ENCODE peak calls at places on chromosome 3, in four cellular contexts. N, R, Q and Y are unnamed samples.

GRCh38 chr3:183198939-183199338 is 36.4 kb upstream of the LAMP3 start:
- DNase-seq in N (no peak), Q (no peak), R (no peak), Y (no peak)

GRCh38 chr3:61663728-61664492 is 102.5 kb downstream of the PTPRG start:
- DNase-seq in R (no peak), Q (no peak), N (no peak), Y (no peak)

GRCh38 chr3:72657666-72658065 is 190.6 kb downstream of the SHQ1 start:
- DNase-seq in Q (no peak), R (no peak), N (no peak), Y (no peak)

GRCh38 chr3:69767571-69767970 is 28.3 kb downstream of the MITF start:
- DNase-seq in N (peak; percentile 57), R (peak; percentile 54), Q (no peak), Y (no peak)

GRCh38 chr3:33061782-33062181 is 35.2 kb downstream of the GLB1 start:
- DNase-seq in N (no peak), Q (no peak), R (no peak), Y (no peak)

GRCh38 chr3:12237912-12238650 is 50.8 kb upstream of the PPARG start:
- DNase-seq in N (no peak), R (no peak), Q (no peak), Y (no peak)

GRCh38 chr3:38102073-38102844 is 34.7 kb downstream of the ACAA1 start:
- DNase-seq in R (no peak), N (no peak), Q (no peak), Y (peak; percentile 36)

GRCh38 chr3:186534113-186534669 is 10.0 kb downstream of the CRYGS start:
- DNase-seq in R (no peak), N (no peak), Q (no peak), Y (no peak)

GRCh38 chr3:131543714-131544113 is 40.9 kb upstream of the MRPL3 start:
- DNase-seq in N (no peak), Q (no peak), R (peak; percentile 84), Y (no peak)

GRCh38 chr3:11641683-11642407 is 1.9 kb downstream of the VGLL4 start:
- DNase-seq in R (no peak), Q (no peak), N (no peak), Y (no peak)

GRCh38 chr3:71008350-71008923 is 575.1 kb downstream of the FOXP1 start:
- DNase-seq in Q (no peak), R (no peak), N (no peak), Y (no peak)
- H3K27ac ChIP-seq in Q (no peak overlapping the region), R (no peak overlapping the region), N (no peak overlapping the region), Y (no peak overlapping the region)

GRCh38 chr3:102668247-102668646 is 233.4 kb downstream of the ZPLD1 start:
- DNase-seq in R (no peak), N (no peak), Q (no peak), Y (no peak)

GRCh38 chr3:102676424-102676823 is 241.6 kb downstream of the ZPLD1 start:
- DNase-seq in R (no peak), Q (no peak), N (no peak), Y (no peak)

GRCh38 chr3:102671005-102671404 is 236.2 kb downstream of the ZPLD1 start:
- DNase-seq in R (no peak), Q (no peak), N (no peak), Y (no peak)

GRCh38 chr3:102674284-102674683 is 239.5 kb downstream of the ZPLD1 start:
- DNase-seq in N (no peak), R (no peak), Q (no peak), Y (no peak)

DNA sequence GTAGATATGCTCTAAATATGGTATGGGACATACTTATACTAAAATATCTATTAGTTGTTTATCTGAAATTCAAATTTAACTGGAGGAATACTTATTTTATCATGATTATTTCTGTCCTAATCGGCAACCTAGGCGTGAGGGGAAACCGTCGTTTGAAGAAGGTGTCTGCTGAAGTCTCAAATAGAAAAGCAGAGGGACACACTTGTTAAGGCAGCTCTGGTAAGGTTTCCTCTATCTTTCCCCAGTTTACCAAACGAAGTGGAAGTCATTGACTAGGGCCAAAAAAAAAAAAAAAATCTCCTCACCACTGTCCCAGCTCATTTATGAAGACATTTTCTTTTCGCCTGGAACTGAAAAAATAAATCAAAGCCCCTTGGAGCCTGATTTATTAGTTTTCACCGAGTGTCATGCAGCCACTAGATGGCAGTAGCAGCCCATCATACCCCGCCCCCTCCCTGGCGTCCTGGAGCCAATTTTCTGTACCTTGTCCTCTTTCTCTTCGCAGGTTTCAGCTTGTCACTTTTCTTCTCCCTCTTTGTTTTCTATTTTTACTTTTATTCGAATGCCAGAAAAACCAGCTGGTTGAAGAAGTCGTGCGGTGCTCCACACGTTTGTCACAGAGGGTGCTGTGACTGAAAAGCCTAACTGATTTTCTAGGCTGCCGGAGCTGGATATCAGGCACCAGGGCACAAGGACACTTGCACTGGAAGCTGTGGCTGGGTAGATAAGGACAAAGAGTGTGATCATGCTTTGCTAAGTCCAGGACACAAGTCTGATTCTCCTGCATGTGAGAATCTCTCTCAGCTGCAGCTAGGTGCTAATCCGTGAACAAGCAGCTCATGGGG is 238.7 kb downstream of the ZPLD1 start:
- DNase-seq in N (peak; percentile 69), R (peak; percentile 70), Q (no peak), Y (no peak)
- H3K4me3 ChIP-seq in N (peak overlapping the region; percentile 19), R (no peak overlapping the region), Q (no peak overlapping the region), Y (peak overlapping the region; percentile 19)

GRCh38 chr3:8421267-8421666 is 80.4 kb upstream of the LMCD1 start:
- DNase-seq in Q (no peak), N (no peak), R (no peak), Y (no peak)
- TF ChIP-seq CTCF in Q (no peak), N (no peak), R (no peak), Y (no peak)

DNA sequence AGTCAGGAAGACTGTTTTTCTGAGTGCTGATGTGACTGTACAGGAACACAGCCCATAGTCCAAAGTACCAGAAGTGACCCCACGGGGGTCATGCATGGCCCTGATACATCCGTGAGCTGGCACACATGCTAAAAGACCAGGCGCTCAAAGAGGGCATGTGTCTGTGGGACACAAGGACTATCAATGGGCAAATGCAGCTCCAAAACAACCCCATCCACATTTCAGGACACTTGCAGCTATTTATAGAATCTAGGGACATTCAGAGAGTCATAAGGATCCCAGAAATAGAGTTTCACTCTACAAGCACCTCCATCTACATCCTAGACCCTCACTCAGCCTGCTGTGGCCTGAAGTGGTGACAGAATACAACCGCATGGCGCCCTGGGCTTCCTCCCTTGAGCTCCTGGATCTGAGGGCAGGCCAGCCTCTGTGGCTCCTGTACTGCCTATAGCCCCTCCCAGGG is 17.0 kb downstream of the SLC25A20 start:
- DNase-seq in N (no peak), R (no peak), Q (no peak), Y (no peak)
- H3K27ac ChIP-seq in N (no peak overlapping the region), R (no peak overlapping the region), Q (no peak overlapping the region), Y (no peak overlapping the region)

GRCh38 chr3:197858598-197858997 is 67.5 kb downstream of the LRCH3 start:
- DNase-seq in Q (no peak), R (no peak), N (no peak), Y (no peak)
- H3K4me3 ChIP-seq in Q (no peak overlapping the region), R (no peak overlapping the region), N (no peak overlapping the region), Y (no peak overlapping the region)

DNA sequence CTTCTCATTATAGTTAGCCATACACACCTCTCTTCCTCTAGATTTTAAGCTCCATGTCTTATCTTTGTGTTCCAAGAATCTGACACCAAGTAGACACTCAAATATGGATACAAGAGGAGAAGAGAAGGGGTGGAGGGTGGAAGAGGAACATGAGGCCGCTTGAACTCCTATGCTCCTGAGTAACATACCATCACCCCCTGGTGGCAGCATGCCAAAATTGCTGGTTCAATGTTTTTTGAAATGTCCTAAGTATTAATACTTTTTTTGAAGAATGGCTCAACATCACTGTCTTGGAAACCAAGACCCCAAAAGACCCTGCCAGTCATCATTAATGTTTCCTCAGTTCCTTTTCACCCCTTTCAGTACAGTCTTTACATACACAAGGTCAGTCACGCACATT is 71.8 kb upstream of the HACD2 start:
- DNase-seq in N (no peak), R (no peak), Q (no peak), Y (no peak)
- TF ChIP-seq CTCF in N (no peak), R (no peak), Q (no peak), Y (no peak)

GRCh38 chr3:20254268-20255117 is 68.5 kb upstream of the SGO1 start:
- DNase-seq in N (no peak), Q (no peak), R (no peak), Y (no peak)

GRCh38 chr3:20256144-20256543 is 70.1 kb upstream of the SGO1 start:
- DNase-seq in Q (no peak), N (no peak), R (no peak), Y (no peak)

DNA sequence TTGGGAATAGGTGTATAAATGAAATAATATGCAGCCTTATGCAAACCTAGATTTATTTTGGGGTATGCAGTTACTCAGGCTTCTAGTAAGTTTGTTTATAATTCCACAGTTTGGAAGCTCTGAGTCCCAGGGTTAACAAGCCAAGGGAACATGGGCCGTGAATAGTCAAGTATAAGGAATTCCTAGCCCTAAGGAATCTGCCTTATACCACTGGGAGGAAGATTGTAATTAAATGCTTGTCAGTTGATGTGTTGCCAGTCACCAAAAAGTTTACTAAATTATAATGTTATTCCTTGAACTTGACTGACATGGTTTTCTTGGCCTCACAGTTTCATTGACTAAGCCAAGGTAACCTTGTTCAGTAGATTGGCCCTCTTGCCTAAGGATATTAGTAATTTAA is 72.4 kb upstream of the SGO1 start:
- DNase-seq in Q (no peak), N (no peak), R (no peak), Y (no peak)
- H3K27ac ChIP-seq in Q (no peak overlapping the region), N (no peak overlapping the region), R (no peak overlapping the region), Y (no peak overlapping the region)

DNA sequence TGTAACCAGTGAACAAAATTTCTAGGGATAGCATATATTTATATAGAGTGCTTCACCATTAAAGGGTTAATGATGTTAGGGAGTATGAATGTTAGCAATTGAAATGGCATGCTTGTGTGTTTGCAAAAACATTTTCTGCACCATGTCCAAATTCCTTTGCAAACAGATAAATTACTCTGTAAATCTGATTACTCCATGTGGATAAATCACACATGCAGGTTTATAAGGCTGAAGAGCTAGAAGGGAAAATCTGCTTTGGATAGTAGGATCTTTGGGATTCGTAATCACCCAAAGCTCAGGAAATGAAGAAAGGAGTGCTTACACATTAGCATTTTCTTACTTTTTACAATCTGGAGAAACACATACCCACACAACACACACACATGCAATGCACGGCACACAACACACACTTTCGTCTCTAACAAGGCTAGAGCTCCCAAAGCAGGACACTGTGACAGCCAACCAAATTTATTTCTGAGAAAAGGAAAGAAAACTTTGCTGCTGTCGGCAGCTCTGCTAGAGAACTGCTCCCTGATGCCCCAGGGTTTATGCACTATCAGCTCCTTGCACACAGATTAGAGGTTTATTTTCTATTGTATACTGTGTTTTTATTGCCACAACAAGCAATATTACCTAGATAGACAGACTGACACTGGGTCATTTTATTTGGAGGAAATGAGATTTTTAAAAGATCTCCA is 2.0 kb downstream of the LSAMP start:
- DNase-seq in R (no peak), N (no peak), Q (no peak), Y (no peak)
- H3K4me3 ChIP-seq in R (peak overlapping the region; percentile 8), N (peak overlapping the region; percentile 30), Q (no peak overlapping the region), Y (peak overlapping the region; percentile 46)